ENCODE peak calls at places on chromosome 9, in seven cellular contexts. Z is T1000; Y is GOT3; T is CD8-positive, alpha-beta T cell; W is adrenal gland; F is frontal cortex; U is GM10248. D is an unnamed sample.

GRCh38 chr9:76873056-76873792 is 32.7 kb downstream of the PRUNE2 start:
- DNase-seq in Z (no peak), U (no peak), F (no peak), Y (no peak), W (no peak), T (no peak), D (peak)

GRCh38 chr9:37422289-37423104 is at the start of gene GRHPR:
- DNase-seq in Y (peak), F (peak), U (peak), T (peak), Z (peak), W (peak), D (peak)

GRCh38 chr9:93827545-93828330 is 127.4 kb downstream of the BARX1 start:
- DNase-seq in T (no peak), Z (no peak), F (peak), W (peak), Y (no peak), U (peak), D (peak)

GRCh38 chr9:116736406-116736805 is 49.3 kb downstream of the TRIM32 start:
- DNase-seq in F (no peak), Y (no peak), Z (no peak), W (no peak), T (no peak), U (no peak), D (no peak)

GRCh38 chr9:79813262-79813646 is 241.5 kb downstream of the TLE4 start:
- DNase-seq in Z (no peak), W (no peak), Y (no peak), F (no peak), T (no peak), U (no peak), D (no peak)

GRCh38 chr9:111148994-111149759 is 110.9 kb upstream of the LPAR1 start:
- DNase-seq in T (no peak), Y (no peak), F (no peak), W (no peak), U (no peak), Z (no peak), D (peak)

GRCh38 chr9:36328798-36329411 is 70.7 kb upstream of the GNE start:
- DNase-seq in U (peak), W (peak), Z (no peak), Y (no peak), T (no peak), F (peak), D (no peak)

GRCh38 chr9:126550891-126551351 is 62.8 kb upstream of the LMX1B start:
- DNase-seq in U (no peak), F (no peak), W (no peak), Y (no peak), Z (no peak), T (no peak), D (no peak)

GRCh38 chr9:114677418-114677817 is 4.6 kb downstream of the TEX48 start:
- DNase-seq in U (no peak), Y (peak), W (no peak), T (no peak), F (no peak), Z (peak), D (no peak)

GRCh38 chr9:85729882-85730281 is 11.9 kb downstream of the AGTPBP1 start:
- DNase-seq in F (no peak), Z (no peak), T (no peak), U (no peak), Y (no peak), W (no peak), D (no peak)

GRCh38 chr9:109780453-109781033 is 545 bp downstream of the PALM2AKAP2 start:
- DNase-seq in U (no peak), F (no peak), Y (no peak), W (no peak), T (no peak), Z (no peak), D (no peak)

GRCh38 chr9:93083592-93084470 is 12.2 kb upstream of the CARD19 start:
- DNase-seq in W (peak), T (no peak), Z (no peak), F (no peak), U (no peak), Y (no peak), D (no peak)

GRCh38 chr9:95157491-95158151 is 159.9 kb downstream of the FANCC start:
- DNase-seq in U (peak), Y (no peak), W (no peak), Z (no peak), F (no peak), T (no peak), D (no peak)

GRCh38 chr9:109856785-109857184 is 76.8 kb downstream of the PALM2AKAP2 start:
- DNase-seq in F (peak), Z (no peak), U (no peak), W (peak), T (no peak), Y (no peak), D (peak)

GRCh38 chr9:22440841-22441240 is 5.8 kb upstream of the DMRTA1 start:
- DNase-seq in U (no peak), Y (no peak), F (no peak), W (no peak), T (no peak), Z (no peak), D (peak)

GRCh38 chr9:109253637-109254284 is 67.1 kb downstream of the EPB41L4B start:
- DNase-seq in Z (peak), Y (no peak), T (no peak), U (no peak), F (no peak), W (no peak), D (no peak)

GRCh38 chr9:136286987-136287379 is 16.9 kb downstream of the CCDC187 start:
- DNase-seq in U (no peak), T (no peak), Y (no peak), F (no peak), Z (no peak), W (no peak), D (no peak)

GRCh38 chr9:715743-716400 is 125.6 kb upstream of the DMRT1 start:
- DNase-seq in Y (no peak), F (peak), U (no peak), W (no peak), Z (no peak), T (no peak), D (no peak)

GRCh38 chr9:111891910-111892499 is 4.6 kb upstream of the UGCG start:
- DNase-seq in F (no peak), T (no peak), Y (no peak), U (peak), Z (no peak), W (no peak), D (no peak)

GRCh38 chr9:131013771-131014676 is 5.0 kb downstream of the LAMC3 start:
- DNase-seq in T (no peak), W (no peak), Y (no peak), F (no peak), Z (no peak), U (no peak), D (peak)

GRCh38 chr9:68546596-68547390 is 6.1 kb upstream of the TMEM252 start:
- DNase-seq in T (no peak), W (no peak), Z (no peak), Y (no peak), U (peak), F (no peak), D (no peak)